ENCODE peak calls at places on chromosomes 1 and 21, in nine cellular contexts. K is Panc1, Z is H9, V is IMR-90, R is tibial nerve, L is pancreas, S is ovary, X is right lobe of liver, A is neural progenitor cell. B is an unnamed sample. For H3K4me1, the result is how much of the 10 kb centered on the place peaks cover.

GRCh38 chr1:82030830-82031229 is 230.1 kb downstream of the ADGRL2 start:
- DNase-seq in R (no peak), L (no peak), V (no peak), A (no peak), S (no peak), Z (no peak), X (no peak), K (no peak), B (no peak)

GRCh38 chr1:225655509-225656258 is 2.8 kb upstream of the ENAH start:
- DNase-seq in R (peak), A (peak), V (peak), S (peak), K (peak), L (peak), Z (no peak), X (no peak), B (peak)

GRCh38 chr1:148374101-148374500 is 109.0 kb downstream of the PPIAL4G start:
- DNase-seq in L (no peak), K (no peak), A (no peak), V (no peak), X (no peak), Z (no peak), R (no peak), S (no peak), B (no peak)

GRCh38 chr1:238252033-238252802 is 361.5 kb upstream of the ZP4 start:
- DNase-seq in A (peak), S (peak), V (peak), K (peak), L (peak), Z (peak), R (peak), X (no peak), B (no peak)

GRCh38 chr21:34834852-34835501 is 166.2 kb downstream of the CLIC6 start:
- DNase-seq in A (no peak), R (no peak), L (no peak), V (no peak), K (no peak), S (no peak), Z (no peak), X (no peak), B (no peak)

GRCh38 chr1:228050571-228051181 is 31.8 kb upstream of the ARF1 start:
- DNase-seq in S (no peak), Z (no peak), K (no peak), R (no peak), X (no peak), V (no peak), L (no peak), A (no peak), B (peak)

GRCh38 chr1:61079898-61080336 is 2.4 kb upstream of the NFIA start:
- DNase-seq in L (peak), A (peak), R (peak), S (peak), X (peak), Z (peak), V (peak), K (peak), B (peak)

GRCh38 chr1:214427871-214428277 is 123.5 kb downstream of the PTPN14 start:
- DNase-seq in K (peak), V (peak), S (no peak), R (no peak), L (no peak), X (no peak), Z (peak), A (no peak), B (no peak)

GRCh38 chr1:121483961-121484424 is 299.2 kb downstream of the SRGAP2C start:
- DNase-seq in R (no peak), K (no peak), L (no peak), V (peak), S (no peak), X (no peak), Z (no peak), A (no peak), B (no peak)

GRCh38 chr1:74933500-74933899 is 200.5 kb downstream of the TYW3 start:
- DNase-seq in L (no peak), S (no peak), X (no peak), K (no peak), A (no peak), Z (no peak), V (no peak), R (no peak), B (no peak)

GRCh38 chr1:151920147-151920546 is 10.8 kb upstream of the THEM4 start:
- DNase-seq in S (no peak), R (no peak), X (no peak), Z (no peak), V (no peak), K (no peak), A (no peak), L (no peak), B (no peak)

GRCh38 chr1:183416850-183417690 is 1.1 kb downstream of the NMNAT2 start:
- DNase-seq in L (peak), R (no peak), K (no peak), S (peak), X (peak), A (peak), V (peak), Z (peak), B (peak)

GRCh38 chr1:78722947-78723346 is 73.3 kb downstream of the IFI44 start:
- DNase-seq in S (no peak), R (no peak), A (no peak), L (no peak), V (peak), K (no peak), Z (no peak), X (no peak), B (no peak)

GRCh38 chr1:236759252-236759859 is 35.7 kb upstream of the MTR start:
- DNase-seq in A (peak), R (no peak), K (peak), Z (no peak), S (no peak), X (no peak), L (no peak), V (peak), B (no peak)

GRCh38 chr1:38817958-38818705 is 41.4 kb downstream of the RRAGC start:
- DNase-seq in L (peak), V (no peak), R (no peak), X (no peak), A (peak), Z (peak), S (peak), K (no peak), B (no peak)

GRCh38 chr1:12231276-12231595 is 1.4 kb downstream of the VPS13D start:
- DNase-seq in R (no peak), V (no peak), K (no peak), Z (no peak), S (no peak), A (peak), X (no peak), L (no peak), B (no peak)

GRCh38 chr1:55916480-55916879 is 662.9 kb downstream of the PLPP3 start:
- DNase-seq in V (peak), L (no peak), Z (no peak), S (no peak), K (no peak), A (no peak), R (no peak), X (no peak), B (no peak)

GRCh38 chr21:38159355-38159754 is 97.4 kb upstream of the KCNJ15 start:
- DNase-seq in V (peak), S (peak), X (no peak), R (peak), A (peak), L (peak), Z (peak), K (peak), B (peak)

GRCh38 chr1:64052777-64053176 is 150.6 kb upstream of the UBE2U start:
- DNase-seq in K (no peak), Z (no peak), S (no peak), A (no peak), V (no peak), L (no peak), R (no peak), X (no peak), B (no peak)

GRCh38 chr21:32648165-32648564 is 36.0 kb upstream of the CFAP298 start:
- DNase-seq in K (no peak), V (no peak), A (no peak), X (no peak), S (no peak), R (no peak), L (no peak), Z (no peak), B (no peak)

GRCh38 chr1:97647776-97648175 is 273.1 kb downstream of the DPYD start:
- DNase-seq in S (no peak), X (no peak), A (no peak), R (no peak), V (peak), K (no peak), L (no peak), Z (no peak), B (no peak)

GRCh38 chr1:227170361-227171166 is 147.7 kb downstream of the CDC42BPA start:
- DNase-seq in L (no peak), K (no peak), Z (no peak), V (peak), A (no peak), S (no peak), X (no peak), R (no peak), B (no peak)

GRCh38 chr1:26740958-26741357 is 45.1 kb downstream of the ARID1A start:
- DNase-seq in Z (no peak), L (no peak), V (no peak), X (peak), A (no peak), K (no peak), R (no peak), S (no peak), B (no peak)

GRCh38 chr1:26747048-26747447 is 40.7 kb upstream of the PIGV start:
- DNase-seq in X (no peak), K (no peak), S (no peak), A (no peak), L (no peak), Z (no peak), V (no peak), R (no peak), B (no peak)

GRCh38 chr1:26744075-26744958 is 43.4 kb upstream of the PIGV start:
- DNase-seq in L (peak), A (peak), Z (peak), R (no peak), K (peak), X (peak), S (no peak), V (peak), B (peak)

GRCh38 chr1:26745191-26745590 is 42.6 kb upstream of the PIGV start:
- DNase-seq in R (no peak), K (no peak), V (peak), Z (no peak), A (no peak), S (no peak), X (no peak), L (no peak), B (no peak)

DNA sequence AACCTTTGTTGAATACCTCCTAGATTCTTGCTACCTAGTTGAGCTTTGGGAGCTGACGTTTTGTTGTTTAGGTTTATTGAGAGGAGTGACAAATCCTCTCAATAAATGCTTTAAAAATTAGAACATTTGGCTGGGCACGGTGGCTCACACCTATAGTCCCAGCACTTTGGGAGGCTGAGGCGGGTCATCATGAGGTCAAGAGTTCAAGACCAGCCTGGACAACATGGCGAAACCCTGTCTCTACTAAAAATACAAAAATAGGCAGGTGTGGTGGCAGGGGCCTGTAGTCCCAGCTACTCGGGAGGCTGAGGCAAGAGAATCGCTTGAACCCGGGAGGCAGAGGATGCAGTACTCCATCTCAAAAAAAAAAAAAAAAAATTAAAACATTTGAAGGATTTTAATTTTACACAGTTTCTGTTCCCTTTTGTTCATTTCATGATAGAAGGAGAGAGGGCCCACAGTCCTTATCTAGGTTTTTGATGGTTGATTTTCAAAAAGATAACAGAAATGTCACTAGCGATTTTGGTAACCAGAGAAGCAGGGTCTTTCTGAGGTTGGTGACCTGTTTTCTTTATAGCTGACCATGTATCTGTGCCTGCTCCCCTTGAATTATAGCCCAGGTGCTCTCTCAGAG is 44.2 kb upstream of the PIGV start:
- DNase-seq in S (no peak), L (no peak), R (no peak), Z (no peak), V (no peak), A (no peak), X (no peak), K (no peak), B (no peak)
- H3K4me1 ChIP-seq in S (under half), L (under half), R (half or more), Z (under half), V (under half), A (under half), X (under half), K (under half), B (under half)

GRCh38 chr1:22089134-22089571 is 36.6 kb downstream of the CDC42 start:
- DNase-seq in Z (no peak), R (no peak), X (no peak), L (no peak), A (no peak), V (no peak), S (no peak), K (no peak), B (no peak)

GRCh38 chr1:22093513-22093912 is 41.0 kb downstream of the CDC42 start:
- DNase-seq in A (no peak), Z (no peak), V (no peak), X (no peak), S (no peak), R (no peak), K (no peak), L (no peak), B (no peak)

DNA sequence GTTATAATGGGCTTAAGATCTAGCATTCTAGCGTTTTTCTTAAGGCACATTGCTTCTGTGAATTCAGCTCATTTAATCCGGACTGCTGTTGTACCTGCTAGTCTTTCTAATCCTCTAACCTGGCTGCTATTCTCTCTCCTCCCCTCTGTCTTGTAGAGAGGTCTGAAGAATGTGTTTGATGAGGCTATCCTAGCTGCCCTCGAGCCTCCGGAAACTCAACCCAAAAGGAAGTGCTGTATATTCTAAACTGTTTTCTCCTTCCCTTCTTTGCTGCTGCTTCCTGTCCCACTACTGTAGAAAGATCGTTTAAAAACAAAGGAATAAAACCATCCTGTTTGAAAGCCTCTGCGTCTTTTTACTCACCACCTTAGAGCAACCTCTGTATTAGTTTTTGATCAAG is 37.3 kb downstream of the CDC42 start:
- DNase-seq in L (no peak), K (no peak), Z (no peak), A (peak), X (no peak), S (no peak), V (no peak), R (no peak), B (no peak)
- H3K27ac ChIP-seq in L (no peak), K (no peak), Z (peak), A (no peak), X (no peak), S (no peak), V (no peak), R (peak), B (no peak)

GRCh38 chr1:234716907-234717375 is 107.0 kb upstream of the IRF2BP2 start:
- DNase-seq in Z (no peak), A (no peak), X (no peak), K (no peak), V (no peak), S (no peak), L (no peak), R (no peak), B (no peak)

GRCh38 chr1:234713859-234714258 is 103.9 kb upstream of the IRF2BP2 start:
- DNase-seq in R (no peak), A (no peak), K (no peak), X (no peak), S (no peak), L (no peak), Z (no peak), V (no peak), B (no peak)

GRCh38 chr1:234713440-234713839 is 103.5 kb upstream of the IRF2BP2 start:
- DNase-seq in V (no peak), Z (no peak), A (no peak), R (no peak), S (no peak), X (no peak), L (no peak), K (no peak), B (no peak)

GRCh38 chr1:234712891-234713305 is 102.9 kb upstream of the IRF2BP2 start:
- DNase-seq in R (no peak), Z (no peak), K (no peak), S (no peak), L (no peak), X (no peak), A (no peak), V (no peak), B (no peak)

GRCh38 chr1:234715252-234715945 is 105.4 kb upstream of the IRF2BP2 start:
- DNase-seq in Z (peak), R (no peak), S (no peak), L (no peak), K (no peak), A (no peak), V (no peak), X (no peak), B (no peak)
- H3K4me1 ChIP-seq in Z (under half), R (half or more), S (under half), L (under half), K (under half), A (under half), V (under half), X (under half), B (under half)

DNA sequence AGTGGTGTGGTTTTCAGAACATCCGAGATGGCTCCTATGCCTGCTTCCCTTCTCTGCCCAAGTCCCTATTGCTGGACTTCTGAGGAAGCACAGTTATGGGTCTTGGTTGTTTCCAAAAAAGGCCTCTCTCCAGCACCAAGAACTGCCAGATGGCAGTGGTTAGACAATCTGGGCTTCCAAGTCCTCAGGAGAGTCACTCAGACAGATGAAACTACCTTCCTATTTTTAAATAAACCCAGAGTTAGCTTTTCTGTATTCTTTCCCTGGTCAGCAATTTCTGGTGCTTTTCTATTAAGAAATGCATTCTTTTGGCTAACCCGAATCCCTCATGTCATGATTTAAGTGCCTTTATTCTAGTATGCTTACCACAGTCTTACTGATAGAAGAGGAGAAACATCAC is 245.9 kb downstream of the PRDM2 start:
- DNase-seq in R (no peak), S (no peak), X (no peak), V (no peak), L (no peak), Z (no peak), A (no peak), K (no peak), B (no peak)
- H3K27ac ChIP-seq in R (peak), S (no peak), X (no peak), V (no peak), L (no peak), Z (no peak), A (no peak), K (no peak), B (no peak)

GRCh38 chr1:33359931-33360330 is 39.0 kb upstream of the A3GALT2 start:
- DNase-seq in V (no peak), S (no peak), K (no peak), L (no peak), R (no peak), X (no peak), Z (no peak), A (no peak), B (no peak)

GRCh38 chr1:33363470-33363861 is 42.6 kb upstream of the A3GALT2 start:
- DNase-seq in X (no peak), Z (no peak), V (no peak), A (peak), K (no peak), R (no peak), S (no peak), L (no peak), B (no peak)

GRCh38 chr1:33360367-33360766 is 39.5 kb upstream of the A3GALT2 start:
- DNase-seq in R (no peak), S (no peak), A (no peak), K (no peak), X (no peak), L (no peak), V (no peak), Z (no peak), B (no peak)

GRCh38 chr1:33358771-33359503 is 38.0 kb upstream of the A3GALT2 start:
- DNase-seq in S (no peak), R (no peak), Z (no peak), V (no peak), A (no peak), L (no peak), X (no peak), K (no peak), B (no peak)

GRCh38 chr1:33361553-33362262 is 40.8 kb upstream of the A3GALT2 start:
- DNase-seq in K (no peak), R (no peak), S (no peak), X (no peak), Z (no peak), L (no peak), V (no peak), A (no peak), B (no peak)
- H3K4me1 ChIP-seq in K (under half), R (half or more), S (under half), X (under half), Z (under half), L (under half), V (under half), A (half or more), B (under half)

GRCh38 chr1:14190508-14190907 is 408.0 kb upstream of the KAZN start:
- DNase-seq in A (no peak), X (no peak), K (no peak), Z (peak), L (no peak), V (no peak), R (no peak), S (no peak), B (peak)
- H3K27ac ChIP-seq in A (no peak), X (no peak), K (no peak), Z (no peak), L (no peak), V (no peak), R (no peak), S (no peak), B (no peak)

DNA sequence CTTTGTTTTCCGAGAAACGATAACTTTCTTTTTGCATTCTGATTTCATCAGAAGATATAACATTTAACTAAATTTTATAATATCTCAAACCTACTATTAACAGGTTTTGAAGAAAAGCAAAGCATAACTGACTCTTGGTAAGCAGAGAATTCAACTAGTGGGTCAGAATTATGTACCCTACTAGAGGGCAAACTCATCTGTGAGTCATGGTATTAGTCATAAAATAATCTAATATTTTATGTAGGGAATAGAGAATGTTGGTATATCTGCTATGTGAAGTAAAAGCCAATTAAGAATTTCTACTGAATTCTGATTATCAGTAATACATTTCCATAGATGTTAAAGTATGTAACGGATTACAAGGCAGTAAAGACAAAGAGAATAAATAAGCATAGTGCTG is 56.8 kb downstream of the USP1 start:
- DNase-seq in S (no peak), X (no peak), A (no peak), V (peak), K (no peak), Z (no peak), R (no peak), L (no peak), B (no peak)
- H3K4me1 ChIP-seq in S (under half), X (under half), A (under half), V (under half), K (under half), Z (under half), R (under half), L (under half), B (under half)

GRCh38 chr1:240491156-240491555 is 120.8 kb downstream of the GREM2 start:
- DNase-seq in R (no peak), L (no peak), S (no peak), V (peak), X (no peak), Z (no peak), K (no peak), A (no peak), B (no peak)
- H3K27ac ChIP-seq in R (no peak), L (no peak), S (no peak), V (no peak), X (no peak), Z (no peak), K (no peak), A (no peak), B (no peak)